ENCODE peak calls at places on chromosomes 3 and 15, in nine cellular contexts. D, Z, E, O, J, X, Y, W and S are unnamed samples.

GRCh38 chr3:30681276-30682211 is 75.1 kb downstream of the TGFBR2 start:
- DNase-seq in W (no peak), Y (no peak), E (no peak), X (peak; percentile 31), D (peak; percentile 80), O (no peak), Z (no peak), J (no peak), S (no peak)

GRCh38 chr3:15703346-15703745 is 94.4 kb downstream of the ANKRD28 start:
- DNase-seq in J (no peak), Y (no peak), Z (no peak), X (no peak), E (no peak), D (no peak), W (no peak), O (no peak), S (no peak)

GRCh38 chr3:77536038-77536775 is 496.3 kb downstream of the ROBO2 start:
- DNase-seq in D (no peak), Z (no peak), O (no peak), W (no peak), Y (no peak), X (no peak), J (no peak), E (no peak), S (no peak)

GRCh38 chr15:44194397-44195150 is 497 bp downstream of the FRMD5 start:
- DNase-seq in O (peak; percentile 5), E (no peak), W (no peak), Y (peak; percentile 11), D (peak; percentile 92), Z (no peak), X (peak; percentile 29), J (peak; percentile 9), S (peak; percentile 45)

GRCh38 chr15:43517354-43518072 is at the start of gene MAP1A:
- DNase-seq in X (peak; percentile 31), O (no peak), Y (no peak), J (no peak), Z (peak; percentile 19), E (no peak), W (peak; percentile 76), D (peak; percentile 70), S (no peak)

GRCh38 chr3:20074226-20075063 is 34.2 kb downstream of the KAT2B start:
- DNase-seq in O (no peak), Y (no peak), Z (no peak), J (no peak), D (peak; percentile 71), X (no peak), E (no peak), W (no peak), S (no peak)

GRCh38 chr3:42685891-42686820 is 819 bp downstream of the KLHL40 start:
- DNase-seq in J (no peak), W (no peak), X (no peak), Z (no peak), D (no peak), E (no peak), O (no peak), Y (no peak), S (no peak)

GRCh38 chr3:111666041-111666735 is 71.0 kb upstream of the ZBED2 start:
- DNase-seq in X (no peak), D (no peak), J (no peak), O (no peak), Y (no peak), E (no peak), Z (no peak), W (no peak), S (no peak)

GRCh38 chr3:57160046-57160730 is 5.0 kb downstream of the IL17RD start:
- DNase-seq in Y (no peak), O (no peak), W (no peak), Z (no peak), E (no peak), J (no peak), D (peak; percentile 78), X (no peak), S (no peak)

GRCh38 chr15:49809894-49810594 is 189.2 kb downstream of the DTWD1 start:
- DNase-seq in D (peak; percentile 22), E (no peak), O (no peak), X (peak; percentile 18), J (no peak), W (no peak), Z (no peak), Y (no peak), S (no peak)

GRCh38 chr15:23403550-23403949 is 43.5 kb downstream of the GOLGA6L2 start:
- DNase-seq in E (no peak), Z (no peak), Y (no peak), J (no peak), W (no peak), O (no peak), X (no peak), D (no peak), S (no peak)

GRCh38 chr3:53502737-53503136 is 8.3 kb downstream of the CACNA1D start:
- DNase-seq in D (no peak), Z (no peak), W (no peak), J (no peak), X (no peak), E (no peak), Y (no peak), O (no peak), S (no peak)

GRCh38 chr3:78349571-78349970 is 1309.7 kb downstream of the ROBO2 start:
- DNase-seq in D (no peak), Z (no peak), Y (no peak), W (no peak), O (no peak), E (no peak), X (no peak), J (no peak), S (no peak)

GRCh38 chr3:53674582-53674981 is 171.6 kb downstream of the CHDH start:
- DNase-seq in J (no peak), O (no peak), Y (no peak), W (no peak), X (no peak), E (no peak), D (no peak), Z (no peak), S (no peak)

GRCh38 chr3:39192490-39193092 is at the start of gene XIRP1:
- DNase-seq in Z (no peak), E (peak; percentile 21), O (no peak), Y (no peak), X (no peak), D (no peak), W (no peak), J (no peak), S (no peak)

GRCh38 chr3:79162653-79163052 is 605.1 kb downstream of the ROBO1 start:
- DNase-seq in D (peak; percentile 17), E (no peak), O (no peak), W (no peak), X (no peak), Y (no peak), Z (no peak), J (no peak), S (no peak)

GRCh38 chr15:98824595-98824994 is 176.3 kb downstream of the IGF1R start:
- DNase-seq in D (no peak), Z (no peak), X (no peak), J (no peak), W (no peak), O (no peak), E (no peak), Y (no peak), S (no peak)

GRCh38 chr3:58034738-58035511 is 26.7 kb downstream of the FLNB start:
- DNase-seq in W (peak; percentile 37), D (no peak), Z (no peak), X (no peak), J (peak; percentile 43), Y (peak; percentile 12), E (peak; percentile 8), O (peak; percentile 25), S (no peak)

GRCh38 chr3:60434945-60435344 is 816.3 kb downstream of the FHIT start:
- DNase-seq in Z (no peak), J (no peak), D (no peak), O (no peak), W (no peak), X (no peak), E (no peak), Y (no peak), S (no peak)